ENCODE peak calls at places on chromosome 5, in eight cellular contexts. G is adrenal gland; C is C1 segment of cervical spinal cord; J is smooth muscle cell of the brain vasculature; Y is Daoy; B is progenitor cell of endocrine pancreas; S is stimulated activated CD4-positive, alpha-beta T cell treated with anti-CD3 and anti-CD28 coated beads, TNF-alpha, amount 100 ng/mL, for 4 hours; Q is anterior cingulate cortex. H is an unnamed sample.

GRCh38 chr5:170357853-170358497 is 31.2 kb downstream of the KCNMB1 start:
- DNase-seq in G (peak; percentile 65), C (peak; percentile 67), J (no peak), Y (no peak), B (no peak), S (no peak), Q (peak; percentile 19), H (no peak)

GRCh38 chr5:27491047-27491446 is 452.7 kb upstream of the CDH9 start:
- DNase-seq in G (no peak), C (no peak), J (no peak), Y (no peak), B (no peak), S (no peak), Q (no peak), H (no peak)

GRCh38 chr5:101390317-101390908 is 487.3 kb upstream of the ST8SIA4 start:
- DNase-seq in G (no peak), C (no peak), J (peak; percentile 6), Y (no peak), B (no peak), S (no peak), Q (peak; percentile 13), H (peak; percentile 51)

GRCh38 chr5:151686673-151687378 is at the start of gene SPARC:
- DNase-seq in G (peak; percentile 92), C (peak; percentile 79), J (peak; percentile 81), Y (peak; percentile 92), B (peak; percentile 19), S (no peak), Q (peak; percentile 51), H (peak; percentile 83)

GRCh38 chr5:179619776-179620175 is 3.7 kb downstream of the HNRNPH1 start:
- DNase-seq in G (no peak), C (no peak), J (no peak), Y (no peak), B (no peak), S (no peak), Q (no peak), H (no peak)

GRCh38 chr5:95871407-95871806 is 48.9 kb upstream of the GLRX start:
- DNase-seq in G (no peak), C (no peak), J (no peak), Y (no peak), B (no peak), S (no peak), Q (no peak), H (no peak)

GRCh38 chr5:37668524-37669047 is 171.3 kb downstream of the GDNF start:
- DNase-seq in G (peak; percentile 87), C (no peak), J (peak; percentile 90), Y (peak; percentile 96), B (no peak), S (no peak), Q (no peak), H (peak; percentile 96)

GRCh38 chr5:5424736-5425135 is 2.3 kb downstream of the ICE1 start:
- DNase-seq in G (no peak), C (no peak), J (no peak), Y (no peak), B (no peak), S (no peak), Q (no peak), H (no peak)

GRCh38 chr5:38433160-38433861 is 123.1 kb downstream of the LIFR start:
- DNase-seq in G (no peak), C (no peak), J (peak; percentile 94), Y (no peak), B (no peak), S (no peak), Q (no peak), H (no peak)

GRCh38 chr5:59020611-59021285 is 437.9 kb downstream of the RAB3C start:
- DNase-seq in G (no peak), C (no peak), J (no peak), Y (peak; percentile 56), B (no peak), S (no peak), Q (no peak), H (no peak)

GRCh38 chr5:159704160-159704559 is 212.1 kb upstream of the ADRA1B start:
- DNase-seq in G (no peak), C (no peak), J (peak; percentile 4), Y (no peak), B (no peak), S (no peak), Q (no peak), H (no peak)

GRCh38 chr5:1728846-1729245 is 70.8 kb downstream of the MRPL36 start:
- DNase-seq in G (no peak), C (no peak), J (no peak), Y (no peak), B (no peak), S (no peak), Q (no peak), H (no peak)

GRCh38 chr5:151591144-151591819 is at the start of gene FAT2:
- DNase-seq in G (no peak), C (peak; percentile 51), J (no peak), Y (no peak), B (no peak), S (no peak), Q (no peak), H (no peak)

GRCh38 chr5:164301136-164301535 is 795.7 kb downstream of the MAT2B start:
- DNase-seq in G (no peak), C (no peak), J (no peak), Y (no peak), B (no peak), S (no peak), Q (no peak), H (no peak)

GRCh38 chr5:124878583-124879345 is 132.3 kb upstream of the ZNF608 start:
- DNase-seq in G (no peak), C (no peak), J (no peak), Y (no peak), B (no peak), S (no peak), Q (no peak), H (no peak)

GRCh38 chr5:142484821-142485387 is 160.1 kb upstream of the SPRY4 start:
- DNase-seq in G (no peak), C (no peak), J (no peak), Y (peak; percentile 34), B (no peak), S (no peak), Q (no peak), H (no peak)

GRCh38 chr5:67494186-67494842 is 297.7 kb upstream of the CD180 start:
- DNase-seq in G (no peak), C (no peak), J (no peak), Y (no peak), B (no peak), S (no peak), Q (peak; percentile 39), H (no peak)

GRCh38 chr5:109062669-109063068 is 315.0 kb downstream of the FER start:
- DNase-seq in G (no peak), C (no peak), J (no peak), Y (no peak), B (no peak), S (no peak), Q (no peak), H (no peak)

GRCh38 chr5:124515494-124516222 is 230.8 kb downstream of the ZNF608 start:
- DNase-seq in G (no peak), C (no peak), J (no peak), Y (no peak), B (no peak), S (no peak), Q (no peak), H (no peak)

GRCh38 chr5:32523625-32524024 is 61.7 kb upstream of the SUB1 start:
- DNase-seq in G (no peak), C (no peak), J (no peak), Y (no peak), B (no peak), S (no peak), Q (no peak), H (peak; percentile 14)

GRCh38 chr5:106127341-106127781 is 1543.4 kb downstream of the EFNA5 start:
- DNase-seq in G (no peak), C (no peak), J (no peak), Y (no peak), B (no peak), S (no peak), Q (no peak), H (peak; percentile 11)

GRCh38 chr5:139708877-139709586 is 60.9 kb downstream of the CXXC5 start:
- DNase-seq in G (peak; percentile 90), C (no peak), J (no peak), Y (peak; percentile 97), B (no peak), S (no peak), Q (peak; percentile 39), H (peak; percentile 88)

GRCh38 chr5:72388652-72389051 is 68.5 kb downstream of the PTCD2 start:
- DNase-seq in G (no peak), C (no peak), J (no peak), Y (no peak), B (no peak), S (no peak), Q (no peak), H (no peak)

GRCh38 chr5:74672215-74672877 is 12.7 kb upstream of the HEXB start:
- DNase-seq in G (no peak), C (no peak), J (no peak), Y (no peak), B (no peak), S (no peak), Q (no peak), H (no peak)

GRCh38 chr5:40041452-40041851 is 616.7 kb upstream of the DAB2 start:
- DNase-seq in G (no peak), C (no peak), J (peak; percentile 13), Y (no peak), B (no peak), S (no peak), Q (no peak), H (no peak)

GRCh38 chr5:78533356-78533755 is 115.2 kb downstream of the LHFPL2 start:
- DNase-seq in G (no peak), C (no peak), J (no peak), Y (peak; percentile 40), B (no peak), S (no peak), Q (no peak), H (peak; percentile 49)

GRCh38 chr5:116930628-116931027 is 356.0 kb upstream of the SEMA6A start:
- DNase-seq in G (no peak), C (no peak), J (no peak), Y (no peak), B (no peak), S (no peak), Q (no peak), H (no peak)

GRCh38 chr5:16776611-16777251 is 159.4 kb downstream of the MYO10 start:
- DNase-seq in G (no peak), C (no peak), J (no peak), Y (no peak), B (no peak), S (no peak), Q (peak; percentile 13), H (no peak)

GRCh38 chr5:21070871-21071270 is 1082.9 kb upstream of the CDH18 start:
- DNase-seq in G (no peak), C (no peak), J (no peak), Y (peak; percentile 5), B (no peak), S (no peak), Q (no peak), H (no peak)

GRCh38 chr5:91690921-91691320 is 307.8 kb upstream of the ARRDC3 start:
- DNase-seq in G (no peak), C (no peak), J (no peak), Y (no peak), B (no peak), S (no peak), Q (no peak), H (no peak)

GRCh38 chr5:691817-692529 is 1.2 kb downstream of the TPPP start:
- DNase-seq in G (no peak), C (no peak), J (no peak), Y (no peak), B (no peak), S (no peak), Q (no peak), H (no peak)

GRCh38 chr5:86977185-86977584 is 290.5 kb upstream of the RASA1 start:
- DNase-seq in G (no peak), C (no peak), J (no peak), Y (no peak), B (no peak), S (no peak), Q (no peak), H (no peak)

GRCh38 chr5:171310334-171310815 is 1.3 kb downstream of the TLX3 start:
- DNase-seq in G (no peak), C (no peak), J (no peak), Y (peak; percentile 32), B (no peak), S (no peak), Q (no peak), H (no peak)

GRCh38 chr5:150272531-150272930 is 17.0 kb downstream of the CAMK2A start:
- DNase-seq in G (peak; percentile 28), C (no peak), J (no peak), Y (peak; percentile 67), B (no peak), S (no peak), Q (no peak), H (peak; percentile 55)

H was measured in ACHN.